ENCODE peak calls at places on chromosomes 2 and 18, in seven cellular contexts. P is body of pancreas, B is upper lobe of right lung, F is MM.1S, N is right cardiac atrium, R is IMR-90, C is OCI-LY7. H is an unnamed sample.

GRCh38 chr2:143063612-143064200 is 65.5 kb upstream of the ARHGAP15 start:
- DNase-seq in F (no peak), R (no peak), C (no peak), P (no peak), N (no peak), B (no peak), H (no peak)

GRCh38 chr18:22433960-22434359 is 16.2 kb upstream of the CTAGE1 start:
- DNase-seq in F (no peak), R (peak; percentile 17), P (no peak), C (no peak), B (no peak), N (no peak), H (no peak)

GRCh38 chr18:46555724-46556123 is 101.3 kb downstream of the LOXHD1 start:
- DNase-seq in N (no peak), C (peak; percentile 6), P (no peak), R (peak; percentile 3), B (no peak), F (peak; percentile 60), H (no peak)

GRCh38 chr2:222774941-222775340 is 85.9 kb upstream of the ACSL3 start:
- DNase-seq in B (no peak), F (no peak), N (no peak), P (no peak), C (no peak), R (no peak), H (no peak)

GRCh38 chr2:223262946-223263345 is 211.0 kb downstream of the KCNE4 start:
- DNase-seq in B (no peak), C (no peak), F (no peak), N (no peak), P (no peak), R (no peak), H (no peak)

GRCh38 chr2:66535574-66536289 is 100.8 kb downstream of the MEIS1 start:
- DNase-seq in F (no peak), C (no peak), P (no peak), R (no peak), B (no peak), N (no peak), H (no peak)

GRCh38 chr2:201319511-201319910 is 37.6 kb downstream of the FLACC1 start:
- DNase-seq in B (no peak), N (no peak), P (no peak), C (no peak), F (no peak), R (no peak), H (no peak)

GRCh38 chr2:202249521-202249850 is 11.1 kb upstream of the SUMO1 start:
- DNase-seq in F (no peak), R (peak; percentile 22), N (no peak), B (no peak), C (no peak), P (no peak), H (no peak)

GRCh38 chr2:120766758-120767351 is 31.2 kb downstream of the GLI2 start:
- DNase-seq in C (no peak), B (peak; percentile 52), N (peak; percentile 16), P (peak; percentile 8), F (no peak), R (peak; percentile 50), H (peak; percentile 13)

GRCh38 chr2:54673501-54673998 is 49.9 kb upstream of the EML6 start:
- DNase-seq in C (no peak), F (no peak), B (peak; percentile 87), P (peak; percentile 75), R (no peak), N (peak; percentile 92), H (peak; percentile 67)

GRCh38 chr2:20999906-21000645 is 43.8 kb downstream of the APOB start:
- DNase-seq in B (no peak), F (no peak), R (no peak), N (no peak), P (no peak), C (no peak), H (no peak)

GRCh38 chr2:168243061-168243460 is 4.3 kb downstream of the STK39 start:
- DNase-seq in C (no peak), B (no peak), F (no peak), P (no peak), R (no peak), N (no peak), H (no peak)

GRCh38 chr2:183825710-183826109 is 701.5 kb downstream of the NUP35 start:
- DNase-seq in C (no peak), N (no peak), F (no peak), P (no peak), R (no peak), B (no peak), H (no peak)

GRCh38 chr18:50045126-50045525 is 149.8 kb downstream of the MYO5B start:
- DNase-seq in N (no peak), F (no peak), C (no peak), B (no peak), P (no peak), R (no peak), H (no peak)

GRCh38 chr2:169479257-169480078 is at the start of gene BBS5:
- DNase-seq in P (peak; percentile 79), C (peak; percentile 51), B (peak; percentile 93), F (peak; percentile 79), N (peak; percentile 89), R (peak; percentile 87), H (peak; percentile 81)

GRCh38 chr2:224252601-224253000 is 149.3 kb downstream of the FAM124B start:
- DNase-seq in C (no peak), R (peak; percentile 75), N (no peak), B (no peak), P (no peak), F (no peak), H (no peak)

GRCh38 chr2:219289537-219290361 is 10.6 kb downstream of the DNAJB2 start:
- DNase-seq in B (peak; percentile 77), C (no peak), R (peak; percentile 95), F (no peak), N (peak; percentile 83), P (peak; percentile 58), H (no peak)

DNA sequence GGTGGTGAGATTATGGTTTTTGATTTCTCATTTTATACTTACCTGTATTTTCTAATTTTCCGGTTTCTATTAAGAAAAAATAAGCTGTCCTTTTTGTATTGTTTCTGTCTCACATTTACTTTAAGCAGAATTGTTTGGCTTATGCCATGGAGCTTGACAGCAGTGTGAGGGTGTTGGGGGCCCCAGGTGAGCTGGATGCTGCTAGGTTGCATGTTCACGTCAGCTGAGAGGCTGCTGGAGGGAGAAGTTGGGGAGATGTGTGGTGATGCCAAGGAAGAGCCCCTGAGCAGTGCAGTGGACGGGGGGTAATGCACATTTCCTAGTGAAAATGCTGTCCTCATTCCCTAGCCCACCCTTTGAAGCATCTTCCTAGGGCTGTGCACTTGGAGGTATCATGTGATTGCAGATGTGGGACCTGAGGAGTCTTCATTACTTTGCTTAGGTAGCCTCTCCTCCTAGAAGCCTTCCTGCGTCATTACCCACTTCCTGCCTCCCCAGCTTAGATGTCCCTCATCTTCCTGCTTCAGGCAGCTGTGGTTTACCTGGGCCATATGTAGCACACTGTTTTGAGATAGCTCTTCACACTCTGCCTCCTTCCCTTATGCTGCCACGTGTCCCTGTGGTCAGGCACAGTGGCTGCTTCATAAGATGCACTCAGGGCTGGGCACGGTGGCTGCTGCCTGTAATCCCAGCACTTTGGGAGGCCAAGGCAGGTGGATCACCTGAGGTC is 16.2 kb downstream of the ATG16L1 start:
- DNase-seq in P (peak; percentile 17), N (no peak), F (peak; percentile 92), R (no peak), B (no peak), C (peak; percentile 80), H (no peak)
- H3K27ac ChIP-seq in P (no peak overlapping the region), N (no peak overlapping the region), F (peak overlapping the region; percentile 83), R (no peak overlapping the region), B (peak overlapping the region; percentile 24), C (peak overlapping the region; percentile 53), H (no peak overlapping the region)

GRCh38 chr18:79508565-79509535 is 113.1 kb downstream of the NFATC1 start:
- DNase-seq in C (no peak), R (no peak), N (peak; percentile 16), B (peak; percentile 65), P (peak; percentile 10), F (no peak), H (peak; percentile 23)
- H3K27ac ChIP-seq in C (no peak overlapping the region), R (no peak overlapping the region), N (no peak overlapping the region), B (peak overlapping the region; percentile 76), P (peak overlapping the region; percentile 77), F (no peak overlapping the region), H (peak overlapping the region; percentile 85)

GRCh38 chr2:11877764-11878163 is 131.3 kb downstream of the LPIN1 start:
- DNase-seq in R (no peak), B (no peak), P (no peak), C (no peak), F (no peak), N (no peak), H (no peak)

GRCh38 chr2:11875481-11875880 is 129.0 kb downstream of the LPIN1 start:
- DNase-seq in N (no peak), F (no peak), R (no peak), C (no peak), P (no peak), B (no peak), H (no peak)

GRCh38 chr2:11874861-11875260 is 128.4 kb downstream of the LPIN1 start:
- DNase-seq in F (no peak), C (no peak), N (no peak), R (no peak), B (no peak), P (no peak), H (no peak)

GRCh38 chr2:11876889-11877288 is 130.5 kb downstream of the LPIN1 start:
- DNase-seq in B (no peak), N (no peak), C (no peak), F (no peak), R (no peak), P (no peak), H (no peak)

GRCh38 chr2:11876436-11876835 is 130.0 kb downstream of the LPIN1 start:
- DNase-seq in F (no peak), C (no peak), R (no peak), N (no peak), B (no peak), P (no peak), H (no peak)
- H3K27ac ChIP-seq in F (no peak overlapping the region), C (no peak overlapping the region), R (no peak overlapping the region), N (no peak overlapping the region), B (no peak overlapping the region), P (no peak overlapping the region), H (no peak overlapping the region)

GRCh38 chr2:9494096-9494495 is 19.7 kb downstream of the IAH1 start:
- DNase-seq in B (no peak), C (no peak), F (no peak), N (no peak), R (no peak), P (no peak), H (no peak)

GRCh38 chr2:9492927-9493326 is 18.6 kb downstream of the IAH1 start:
- DNase-seq in C (no peak), P (no peak), N (no peak), B (no peak), F (no peak), R (no peak), H (no peak)

GRCh38 chr2:9493478-9493877 is 19.1 kb downstream of the IAH1 start:
- DNase-seq in C (no peak), B (no peak), R (no peak), P (no peak), F (no peak), N (no peak), H (no peak)

GRCh38 chr2:9497017-9497416 is 22.7 kb downstream of the IAH1 start:
- DNase-seq in N (no peak), B (no peak), F (no peak), R (no peak), C (no peak), P (no peak), H (no peak)

DNA sequence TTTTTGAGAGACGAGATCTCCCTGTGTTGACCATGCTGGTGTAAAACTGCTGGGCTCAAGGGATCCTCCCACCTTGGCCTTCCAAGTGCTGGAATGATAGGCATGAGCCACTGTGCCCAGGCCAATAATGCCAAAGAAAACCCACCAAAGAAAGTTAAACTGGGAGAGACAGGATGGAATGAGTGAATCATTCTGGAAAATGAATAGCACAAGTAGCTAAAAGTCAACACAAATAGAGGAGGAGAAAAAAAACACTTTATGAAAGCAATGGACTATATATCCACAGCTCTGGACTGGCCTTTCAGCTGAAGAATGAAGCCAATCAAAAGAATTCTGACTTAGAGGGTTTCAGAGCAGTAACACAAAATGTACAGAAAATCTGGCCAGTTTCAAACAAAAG is 23.9 kb downstream of the IAH1 start:
- DNase-seq in N (no peak), P (no peak), B (no peak), F (no peak), C (no peak), R (no peak), H (no peak)
- H3K27ac ChIP-seq in N (no peak overlapping the region), P (no peak overlapping the region), B (no peak overlapping the region), F (no peak overlapping the region), C (no peak overlapping the region), R (no peak overlapping the region), H (no peak overlapping the region)